ENCODE peak calls at places on chromosomes 11 and 22, in five cellular contexts. K, U, V, R and G are unnamed samples. For H3K79me2, the result is how much of the 10 kb centered on the place peaks cover.

GRCh38 chr11:86660011-86660595 is 12.3 kb downstream of the ME3 start:
- DNase-seq in K (no peak), U (no peak), V (peak), R (peak), G (no peak)

GRCh38 chr11:93905384-93905783 is 55.0 kb upstream of the VSTM5 start:
- DNase-seq in K (no peak), U (no peak), V (peak), R (peak), G (peak)

GRCh38 chr22:21826204-21826603 is 41.2 kb downstream of the MAPK1 start:
- DNase-seq in K (no peak), U (no peak), V (no peak), R (no peak), G (no peak)

GRCh38 chr11:42066113-42066512 is 606.7 kb upstream of the LRRC4C start:
- DNase-seq in K (no peak), U (no peak), V (peak), R (peak), G (no peak)

GRCh38 chr11:73158356-73159051 is 16.4 kb upstream of the FCHSD2 start:
- DNase-seq in K (no peak), U (no peak), V (no peak), R (no peak), G (peak)

GRCh38 chr22:27487600-27488450 is 313.7 kb downstream of the MN1 start:
- DNase-seq in K (no peak), U (no peak), V (peak), R (peak), G (peak)

GRCh38 chr22:34878996-34879395 is 187.0 kb upstream of the ISX start:
- DNase-seq in K (no peak), U (no peak), V (no peak), R (no peak), G (no peak)

GRCh38 chr11:111303476-111303875 is 5.1 kb downstream of the POU2AF3 start:
- DNase-seq in K (no peak), U (no peak), V (peak), R (peak), G (peak)

GRCh38 chr11:78397398-78397797 is 20.2 kb downstream of the GAB2 start:
- DNase-seq in K (no peak), U (no peak), V (no peak), R (no peak), G (no peak)

GRCh38 chr11:112293614-112294013 is 33.0 kb upstream of the PLET1 start:
- DNase-seq in K (no peak), U (no peak), V (no peak), R (no peak), G (no peak)

GRCh38 chr22:24325105-24325757 is 54.6 kb downstream of the SPECC1L start:
- DNase-seq in K (no peak), U (peak), V (peak), R (peak), G (peak)

GRCh38 chr22:38843716-38844660 is at the start of gene NPTXR:
- DNase-seq in K (no peak), U (peak), V (peak), R (peak), G (peak)

GRCh38 chr11:18706330-18707243 is 8.0 kb downstream of the TMEM86A start:
- DNase-seq in K (no peak), U (no peak), V (peak), R (no peak), G (no peak)

GRCh38 chr11:122776546-122776945 is 61.8 kb upstream of the CRTAM start:
- DNase-seq in K (no peak), U (no peak), V (no peak), R (peak), G (no peak)

GRCh38 chr11:17598700-17599459 is 51.8 kb downstream of the OTOG start:
- DNase-seq in K (peak), U (peak), V (peak), R (peak), G (peak)

GRCh38 chr11:108853864-108854263 is 189.0 kb downstream of the DDX10 start:
- DNase-seq in K (no peak), U (peak), V (no peak), R (no peak), G (no peak)

GRCh38 chr11:128323381-128323780 is 264.0 kb downstream of the ETS1 start:
- DNase-seq in K (no peak), U (no peak), V (peak), R (no peak), G (peak)

GRCh38 chr22:26479792-26480610 is 3.6 kb downstream of the HPS4 start:
- DNase-seq in K (no peak), U (no peak), V (no peak), R (peak), G (no peak)

GRCh38 chr11:11468919-11469318 is 115.9 kb upstream of the CSNK2A3 start:
- DNase-seq in K (no peak), U (no peak), V (peak), R (no peak), G (no peak)

GRCh38 chr11:77269484-77270123 is 31.9 kb downstream of the GDPD4 start:
- DNase-seq in K (no peak), U (no peak), V (peak), R (peak), G (no peak)

GRCh38 chr11:22465620-22466019 is 127.4 kb downstream of the SLC17A6 start:
- DNase-seq in K (no peak), U (no peak), V (peak), R (no peak), G (no peak)

GRCh38 chr11:46278387-46279173 is 1.1 kb downstream of the CREB3L1 start:
- DNase-seq in K (no peak), U (peak), V (peak), R (no peak), G (peak)

GRCh38 chr11:6458352-6458751 is 15.4 kb downstream of the TRIM3 start:
- DNase-seq in K (no peak), U (no peak), V (no peak), R (peak), G (no peak)

GRCh38 chr11:43517518-43517917 is 158.8 kb downstream of the TTC17 start:
- DNase-seq in K (no peak), U (no peak), V (peak), R (no peak), G (no peak)

GRCh38 chr11:22666700-22667439 is 459 bp downstream of the GAS2 start:
- DNase-seq in K (no peak), U (peak), V (peak), R (no peak), G (peak)

GRCh38 chr11:10441652-10442503 is 13.2 kb upstream of the AMPD3 start:
- DNase-seq in K (no peak), U (no peak), V (no peak), R (no peak), G (no peak)

GRCh38 chr11:113162590-113162961 is 151.8 kb upstream of the TTC12 start:
- DNase-seq in K (no peak), U (no peak), V (no peak), R (no peak), G (no peak)

GRCh38 chr11:72719144-72719543 is 33.1 kb downstream of the ARAP1 start:
- DNase-seq in K (no peak), U (no peak), V (peak), R (no peak), G (no peak)

GRCh38 chr11:95092549-95093324 is 3.1 kb downstream of the ENDOD1 start:
- DNase-seq in K (no peak), U (peak), V (peak), R (peak), G (peak)

GRCh38 chr11:4559527-4560440 is 14.8 kb downstream of the OR52M1 start:
- DNase-seq in K (no peak), U (no peak), V (no peak), R (no peak), G (no peak)

GRCh38 chr11:125953401-125953935 is 7.6 kb downstream of the VSIG10L2 start:
- DNase-seq in K (no peak), U (no peak), V (no peak), R (no peak), G (no peak)

GRCh38 chr11:20000393-20001134 is 159.7 kb downstream of the DBX1 start:
- DNase-seq in K (no peak), U (peak), V (no peak), R (no peak), G (peak)

GRCh38 chr11:64729851-64730382 is 6.9 kb upstream of the NRXN2 start:
- DNase-seq in K (no peak), U (peak), V (peak), R (peak), G (peak)

GRCh38 chr11:13126430-13126829 is 117.3 kb downstream of the RASSF10 start:
- DNase-seq in K (no peak), U (no peak), V (no peak), R (peak), G (no peak)
- H3K79me2 ChIP-seq in K (under half), U (under half), V (under half), R (under half), G (under half)

GRCh38 chr11:67596753-67597300 is 9.9 kb upstream of the NDUFV1 start:
- DNase-seq in K (no peak), U (no peak), V (no peak), R (no peak), G (no peak)

GRCh38 chr11:67594480-67594879 is 10.9 kb downstream of the GSTP1 start:
- DNase-seq in K (no peak), U (no peak), V (no peak), R (no peak), G (no peak)

GRCh38 chr11:67592880-67593624 is 9.4 kb downstream of the GSTP1 start:
- DNase-seq in K (no peak), U (no peak), V (no peak), R (no peak), G (no peak)
- TF ChIP-seq EZH2phosphoT487 in K (no peak), U (no peak), V (no peak), R (no peak), G (no peak)

GRCh38 chr11:36381005-36381350 is 84.9 kb downstream of the PRR5L start:
- DNase-seq in K (no peak), U (no peak), V (no peak), R (no peak), G (no peak)
- H3K79me2 ChIP-seq in K (under half), U (under half), V (under half), R (under half), G (under half)

GRCh38 chr11:413120-414081 is 1.4 kb downstream of the SIGIRR start:
- DNase-seq in K (no peak), U (no peak), V (peak), R (no peak), G (no peak)
- TF ChIP-seq EZH2phosphoT487 in K (no peak), U (no peak), V (no peak), R (no peak), G (no peak)

DNA sequence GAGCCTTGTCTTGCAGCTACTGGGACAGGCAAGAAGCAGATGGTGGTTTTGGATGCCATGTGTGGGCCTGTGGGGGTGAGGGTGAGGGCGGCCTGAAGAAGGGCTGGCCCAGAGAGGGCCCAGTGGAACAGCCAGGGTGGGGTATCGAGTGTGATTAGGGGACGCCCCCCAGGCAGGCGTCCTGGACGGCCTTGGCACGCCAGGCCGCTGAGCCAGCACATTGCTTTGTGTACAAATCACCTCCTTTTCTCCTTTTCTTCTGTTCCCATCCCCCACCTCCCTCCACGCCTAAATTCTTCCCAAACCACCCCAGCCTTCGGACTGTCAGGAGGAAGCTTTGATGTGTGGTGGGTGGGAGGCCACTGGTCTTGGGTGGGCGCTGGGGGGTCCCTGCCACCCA is 7.8 kb upstream of the CD248 start:
- DNase-seq in K (no peak), U (no peak), V (peak), R (no peak), G (no peak)
- H3K79me2 ChIP-seq in K (under half), U (under half), V (under half), R (under half), G (under half)

DNA sequence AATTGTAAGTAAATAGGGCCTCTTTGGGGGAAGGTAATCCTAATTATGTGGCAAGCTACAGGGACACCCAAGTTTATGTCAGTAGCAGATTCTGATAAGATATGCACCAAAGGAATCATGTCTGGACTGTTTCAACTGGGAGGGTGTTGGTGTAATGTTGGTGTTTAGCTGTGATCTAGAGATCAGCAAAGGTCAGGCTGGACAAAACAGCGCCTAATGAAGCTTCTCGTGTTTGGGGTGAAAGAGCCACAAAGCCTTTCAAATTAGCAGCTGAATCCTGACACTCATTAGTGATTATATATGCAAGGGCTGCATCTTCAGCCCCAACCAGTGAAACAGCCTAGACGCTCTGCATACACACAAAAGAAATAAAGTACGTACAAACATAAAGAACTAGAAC is 106.3 kb downstream of the MPPED2 start:
- DNase-seq in K (no peak), U (peak), V (no peak), R (no peak), G (no peak)
- TF ChIP-seq EZH2phosphoT487 in K (no peak), U (no peak), V (no peak), R (no peak), G (no peak)